ENCODE peak calls at places on chromosome 1, in seven cellular contexts. S is head of caudate nucleus, B is SHP77, X is endothelial cell of umbilical vein, C is NCI-H1092 treated with DMSO at 0.1 percent for 48 hours, Z is MV-4-11, U is Caki2. Q is an unnamed sample.

GRCh38 chr1:116134178-116134773 is 23.1 kb downstream of the MAB21L3 start:
- DNase-seq in Z (peak; percentile 21), B (no peak), U (no peak), C (no peak), X (no peak), S (no peak), Q (no peak)

GRCh38 chr1:98090351-98090750 is 169.5 kb upstream of the DPYD start:
- DNase-seq in C (no peak), U (peak; percentile 32), S (no peak), X (no peak), Z (no peak), B (no peak), Q (no peak)

GRCh38 chr1:17819129-17819802 is 64.1 kb downstream of the ACTL8 start:
- DNase-seq in U (no peak), C (no peak), Z (no peak), S (no peak), X (no peak), B (no peak), Q (no peak)

GRCh38 chr1:89363638-89364536 is at the start of gene GBP6:
- DNase-seq in B (no peak), Z (no peak), C (no peak), S (no peak), X (no peak), U (no peak), Q (no peak)

GRCh38 chr1:29284961-29285560 is 48.7 kb downstream of the PTPRU start:
- DNase-seq in S (no peak), B (no peak), U (no peak), C (no peak), X (no peak), Z (no peak), Q (no peak)

GRCh38 chr1:33428661-33429060 is 2.2 kb downstream of the PHC2 start:
- DNase-seq in U (no peak), B (no peak), Z (no peak), S (no peak), X (no peak), C (no peak), Q (no peak)

GRCh38 chr1:223535261-223535778 is 130.2 kb downstream of the CAPN8 start:
- DNase-seq in C (no peak), S (no peak), B (no peak), U (no peak), Z (no peak), X (no peak), Q (no peak)

GRCh38 chr1:97192872-97193572 is 471.4 kb downstream of the PTBP2 start:
- DNase-seq in B (no peak), Z (no peak), C (no peak), U (peak; percentile 64), S (no peak), X (peak; percentile 97), Q (no peak)

GRCh38 chr1:147080013-147080661 is 92.1 kb downstream of the PRKAB2 start:
- DNase-seq in B (no peak), C (no peak), Z (peak; percentile 18), U (no peak), X (no peak), S (no peak), Q (no peak)

GRCh38 chr1:55049914-55050278 is 10.5 kb downstream of the PCSK9 start:
- DNase-seq in B (peak; percentile 37), S (no peak), U (no peak), Z (no peak), X (peak; percentile 74), C (peak; percentile 36), Q (no peak)

GRCh38 chr1:115400891-115401290 is 62.8 kb upstream of the NGF start:
- DNase-seq in X (no peak), B (peak; percentile 1), S (no peak), C (no peak), U (no peak), Z (no peak), Q (no peak)

GRCh38 chr1:203669739-203670138 is 43.1 kb downstream of the ATP2B4 start:
- DNase-seq in S (peak; percentile 62), B (no peak), U (peak; percentile 83), C (no peak), Z (no peak), X (peak; percentile 70), Q (no peak)

GRCh38 chr1:202207292-202207691 is 13.7 kb downstream of the LGR6 start:
- DNase-seq in X (peak; percentile 70), C (peak; percentile 21), B (no peak), S (no peak), U (peak; percentile 16), Z (no peak), Q (no peak)

GRCh38 chr1:64948905-64949833 is 17.2 kb downstream of the JAK1 start:
- DNase-seq in S (no peak), C (no peak), U (no peak), B (no peak), X (peak; percentile 66), Z (no peak), Q (no peak)

GRCh38 chr1:15760520-15761211 is 2.1 kb downstream of the FBLIM1 start:
- DNase-seq in X (peak; percentile 86), U (no peak), Z (no peak), B (no peak), S (no peak), C (no peak), Q (no peak)

GRCh38 chr1:229844675-229845074 is 218.6 kb downstream of the URB2 start:
- DNase-seq in U (no peak), X (no peak), Z (no peak), S (no peak), C (peak; percentile 36), B (peak; percentile 30), Q (no peak)

GRCh38 chr1:160781914-160782689 is 13.9 kb upstream of the LY9 start:
- DNase-seq in Z (peak; percentile 94), B (no peak), S (no peak), X (no peak), C (no peak), U (no peak), Q (no peak)

GRCh38 chr1:39657402-39657801 is 14.5 kb downstream of the NT5C1A start:
- DNase-seq in Z (no peak), X (no peak), B (no peak), U (no peak), S (no peak), C (no peak), Q (no peak)

Q was measured in neural crest cell.